ENCODE peak calls at places on chromosome 6, in seven cellular contexts. One of them, this sample, is unnamed.

GRCh38 chr6:168607272-168608112 is 166.5 kb downstream of the SMOC2 start:
- DNase-seq in SK-N-SH: no peak
- DNase-seq in H1: peak
- DNase-seq in GM12878: no peak
- DNase-seq in K562: no peak
- DNase-seq in HepG2: no peak
- DNase-seq in HCT116: no peak
- DNase-seq in this sample: no peak

GRCh38 chr6:93859964-93860363 is 440.6 kb upstream of the EPHA7 start:
- DNase-seq in SK-N-SH: no peak
- DNase-seq in H1: no peak
- DNase-seq in GM12878: no peak
- DNase-seq in K562: no peak
- DNase-seq in HepG2: no peak
- DNase-seq in HCT116: no peak
- DNase-seq in this sample: no peak

GRCh38 chr6:45474376-45474775 is 96.6 kb upstream of the SUPT3H start:
- DNase-seq in SK-N-SH: no peak
- DNase-seq in H1: no peak
- DNase-seq in GM12878: no peak
- DNase-seq in K562: no peak
- DNase-seq in HepG2: no peak
- DNase-seq in HCT116: no peak
- DNase-seq in this sample: no peak

GRCh38 chr6:125584468-125584939 is 164.9 kb upstream of the HEY2 start:
- DNase-seq in SK-N-SH: no peak
- DNase-seq in H1: peak
- DNase-seq in GM12878: no peak
- DNase-seq in K562: no peak
- DNase-seq in HepG2: no peak
- DNase-seq in HCT116: no peak
- DNase-seq in this sample: peak

GRCh38 chr6:118903134-118903533 is 9.2 kb downstream of the ASF1A start:
- DNase-seq in SK-N-SH: peak
- DNase-seq in H1: no peak
- DNase-seq in GM12878: no peak
- DNase-seq in K562: no peak
- DNase-seq in HepG2: no peak
- DNase-seq in HCT116: no peak
- DNase-seq in this sample: no peak

GRCh38 chr6:167826230-167827061 is at the start of gene AFDN:
- DNase-seq in SK-N-SH: peak
- DNase-seq in H1: peak
- DNase-seq in GM12878: no peak
- DNase-seq in K562: peak
- DNase-seq in HepG2: no peak
- DNase-seq in HCT116: no peak
- DNase-seq in this sample: peak

GRCh38 chr6:153727910-153728309 is 311.1 kb upstream of the OPRM1 start:
- DNase-seq in SK-N-SH: no peak
- DNase-seq in H1: no peak
- DNase-seq in GM12878: no peak
- DNase-seq in K562: no peak
- DNase-seq in HepG2: no peak
- DNase-seq in HCT116: no peak
- DNase-seq in this sample: no peak

GRCh38 chr6:85402922-85403321 is 47.0 kb upstream of the NT5E start:
- DNase-seq in SK-N-SH: no peak
- DNase-seq in H1: no peak
- DNase-seq in GM12878: no peak
- DNase-seq in K562: no peak
- DNase-seq in HepG2: no peak
- DNase-seq in HCT116: no peak
- DNase-seq in this sample: no peak

GRCh38 chr6:108446629-108447150 is 114.0 kb upstream of the FOXO3 start:
- DNase-seq in SK-N-SH: no peak
- DNase-seq in H1: no peak
- DNase-seq in GM12878: no peak
- DNase-seq in K562: peak
- DNase-seq in HepG2: no peak
- DNase-seq in HCT116: no peak
- DNase-seq in this sample: peak

DNA sequence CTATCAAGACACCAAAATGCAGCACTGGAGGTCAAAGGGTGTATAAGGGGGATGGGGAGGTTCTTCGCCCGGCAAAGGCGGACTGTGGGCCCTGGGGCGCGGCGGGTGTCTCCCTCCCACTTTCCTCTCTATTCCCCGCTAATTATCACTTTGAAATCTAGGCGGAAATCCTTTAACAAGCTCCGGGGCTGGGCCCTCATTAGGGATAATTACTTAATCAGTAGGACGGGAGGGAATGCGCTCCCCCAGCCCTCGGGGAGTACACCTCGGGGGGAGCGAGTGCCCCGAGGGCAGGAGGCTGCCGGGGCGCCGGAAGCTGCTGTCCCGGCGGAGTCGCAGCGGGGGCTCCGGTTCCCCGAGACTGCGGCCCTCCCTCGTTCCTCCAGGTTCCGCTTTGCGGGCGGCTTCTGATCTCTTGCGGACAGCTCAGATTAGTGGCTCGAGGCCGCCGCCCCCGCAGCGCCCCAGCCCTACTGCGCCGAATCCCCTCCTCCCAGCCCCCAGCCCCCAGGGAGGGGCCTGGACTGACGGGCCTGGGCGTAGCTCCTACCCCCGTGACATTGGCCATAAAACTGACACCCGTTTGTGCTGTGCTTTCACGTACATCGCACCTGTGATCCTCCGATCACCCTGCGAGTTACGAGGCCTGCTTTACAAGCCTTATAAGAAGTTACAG is 14.7 kb downstream of the MUCL3 start:
- DNase-seq in SK-N-SH: peak
- DNase-seq in H1: peak
- DNase-seq in GM12878: peak
- DNase-seq in K562: peak
- DNase-seq in HepG2: no peak
- DNase-seq in HCT116: no peak
- DNase-seq in this sample: no peak
- TF ChIP-seq JUND in SK-N-SH: no peak
- TF ChIP-seq JUND in H1: no peak
- TF ChIP-seq JUND in GM12878: no peak
- TF ChIP-seq JUND in K562: peak
- TF ChIP-seq JUND in HepG2: no peak
- TF ChIP-seq JUND in HCT116: no peak
- TF ChIP-seq JUND in this sample: no peak

GRCh38 chr6:169868458-169868857 is 117.0 kb downstream of the ERMARD start:
- DNase-seq in SK-N-SH: no peak
- DNase-seq in H1: peak
- DNase-seq in GM12878: no peak
- DNase-seq in K562: no peak
- DNase-seq in HepG2: no peak
- DNase-seq in HCT116: no peak
- DNase-seq in this sample: no peak
- TF ChIP-seq JUND in SK-N-SH: no peak
- TF ChIP-seq JUND in H1: no peak
- TF ChIP-seq JUND in GM12878: no peak
- TF ChIP-seq JUND in K562: no peak
- TF ChIP-seq JUND in HepG2: no peak
- TF ChIP-seq JUND in HCT116: no peak
- TF ChIP-seq JUND in this sample: no peak

GRCh38 chr6:43608310-43608763 is 20.7 kb downstream of the GTPBP2 start:
- DNase-seq in SK-N-SH: peak
- DNase-seq in H1: peak
- DNase-seq in GM12878: peak
- DNase-seq in K562: peak
- DNase-seq in HepG2: peak
- DNase-seq in HCT116: peak
- DNase-seq in this sample: peak
- TF ChIP-seq JUND in SK-N-SH: no peak
- TF ChIP-seq JUND in H1: no peak
- TF ChIP-seq JUND in GM12878: no peak
- TF ChIP-seq JUND in K562: no peak
- TF ChIP-seq JUND in HepG2: no peak
- TF ChIP-seq JUND in HCT116: no peak
- TF ChIP-seq JUND in this sample: no peak

GRCh38 chr6:36703982-36704381 is 6.4 kb downstream of the RAB44 start:
- DNase-seq in SK-N-SH: no peak
- DNase-seq in H1: no peak
- DNase-seq in GM12878: no peak
- DNase-seq in K562: no peak
- DNase-seq in HepG2: no peak
- DNase-seq in HCT116: no peak
- DNase-seq in this sample: no peak
- TF ChIP-seq JUND in SK-N-SH: no peak
- TF ChIP-seq JUND in H1: no peak
- TF ChIP-seq JUND in GM12878: no peak
- TF ChIP-seq JUND in K562: no peak
- TF ChIP-seq JUND in HepG2: no peak
- TF ChIP-seq JUND in HCT116: no peak
- TF ChIP-seq JUND in this sample: no peak

DNA sequence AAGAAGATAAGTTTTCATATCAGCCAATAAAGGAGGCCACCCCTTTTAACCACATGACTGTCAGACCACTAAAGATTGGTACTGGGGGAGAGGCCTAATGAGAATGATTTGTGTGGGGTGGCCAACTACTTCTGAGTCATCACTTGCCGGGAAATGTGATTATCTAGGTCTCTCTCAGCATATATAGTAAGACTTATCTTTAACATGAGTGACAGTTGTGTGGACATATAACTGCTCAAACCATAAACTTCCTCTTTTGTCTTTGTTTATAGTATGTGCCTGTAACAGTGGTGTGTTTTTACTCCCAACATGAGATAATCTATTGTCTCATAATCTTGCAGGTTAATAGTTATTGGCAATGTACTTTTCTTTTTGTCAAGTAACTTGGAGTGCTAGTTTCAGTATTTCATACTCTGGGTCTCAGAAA is 312.4 kb downstream of the CDKAL1 start:
- DNase-seq in SK-N-SH: no peak
- DNase-seq in H1: no peak
- DNase-seq in GM12878: peak
- DNase-seq in K562: peak
- DNase-seq in HepG2: no peak
- DNase-seq in HCT116: no peak
- DNase-seq in this sample: no peak
- TF ChIP-seq JUND in SK-N-SH: no peak
- TF ChIP-seq JUND in H1: no peak
- TF ChIP-seq JUND in GM12878: no peak
- TF ChIP-seq JUND in K562: peak
- TF ChIP-seq JUND in HepG2: no peak
- TF ChIP-seq JUND in HCT116: no peak
- TF ChIP-seq JUND in this sample: no peak

GRCh38 chr6:106106276-106107042 is 20.3 kb downstream of the PRDM1 start:
- DNase-seq in SK-N-SH: no peak
- DNase-seq in H1: no peak
- DNase-seq in GM12878: no peak
- DNase-seq in K562: no peak
- DNase-seq in HepG2: no peak
- DNase-seq in HCT116: no peak
- DNase-seq in this sample: no peak
- TF ChIP-seq JUND in SK-N-SH: no peak
- TF ChIP-seq JUND in H1: no peak
- TF ChIP-seq JUND in GM12878: no peak
- TF ChIP-seq JUND in K562: no peak
- TF ChIP-seq JUND in HepG2: no peak
- TF ChIP-seq JUND in HCT116: no peak
- TF ChIP-seq JUND in this sample: no peak

DNA sequence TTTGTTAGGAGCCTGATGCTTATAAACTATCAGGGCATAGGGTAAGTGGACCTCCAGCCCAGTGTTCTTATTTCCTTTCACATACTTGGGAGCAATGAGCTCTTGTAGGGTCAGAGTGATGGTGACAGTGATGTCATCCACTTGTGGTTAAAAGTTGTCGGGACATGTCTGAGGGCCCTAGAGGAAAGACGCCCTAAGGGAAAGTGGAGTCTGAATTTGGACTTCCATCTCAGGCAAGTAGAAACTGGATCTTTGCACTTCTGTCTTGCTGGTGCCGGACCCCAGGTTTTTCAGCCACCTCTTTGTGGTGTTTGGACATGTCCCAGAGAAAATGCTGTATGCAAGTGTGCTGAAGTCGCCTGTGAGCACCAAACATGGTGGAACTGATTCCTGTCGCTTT is 900.5 kb downstream of the C6orf118 start:
- DNase-seq in SK-N-SH: no peak
- DNase-seq in H1: no peak
- DNase-seq in GM12878: no peak
- DNase-seq in K562: no peak
- DNase-seq in HepG2: no peak
- DNase-seq in HCT116: no peak
- DNase-seq in this sample: no peak
- TF ChIP-seq JUND in SK-N-SH: no peak
- TF ChIP-seq JUND in H1: no peak
- TF ChIP-seq JUND in GM12878: no peak
- TF ChIP-seq JUND in K562: no peak
- TF ChIP-seq JUND in HepG2: no peak
- TF ChIP-seq JUND in HCT116: no peak
- TF ChIP-seq JUND in this sample: no peak

GRCh38 chr6:31249184-31249583 is 22.7 kb downstream of the HLA-C start:
- DNase-seq in SK-N-SH: no peak
- DNase-seq in H1: no peak
- DNase-seq in GM12878: no peak
- DNase-seq in K562: no peak
- DNase-seq in HepG2: no peak
- DNase-seq in HCT116: no peak
- DNase-seq in this sample: no peak

GRCh38 chr6:31243508-31243907 is 28.4 kb downstream of the HLA-C start:
- DNase-seq in SK-N-SH: no peak
- DNase-seq in H1: no peak
- DNase-seq in GM12878: no peak
- DNase-seq in K562: no peak
- DNase-seq in HepG2: no peak
- DNase-seq in HCT116: no peak
- DNase-seq in this sample: no peak

GRCh38 chr6:31247813-31248212 is 24.1 kb downstream of the HLA-C start:
- DNase-seq in SK-N-SH: no peak
- DNase-seq in H1: no peak
- DNase-seq in GM12878: no peak
- DNase-seq in K562: no peak
- DNase-seq in HepG2: no peak
- DNase-seq in HCT116: no peak
- DNase-seq in this sample: no peak

DNA sequence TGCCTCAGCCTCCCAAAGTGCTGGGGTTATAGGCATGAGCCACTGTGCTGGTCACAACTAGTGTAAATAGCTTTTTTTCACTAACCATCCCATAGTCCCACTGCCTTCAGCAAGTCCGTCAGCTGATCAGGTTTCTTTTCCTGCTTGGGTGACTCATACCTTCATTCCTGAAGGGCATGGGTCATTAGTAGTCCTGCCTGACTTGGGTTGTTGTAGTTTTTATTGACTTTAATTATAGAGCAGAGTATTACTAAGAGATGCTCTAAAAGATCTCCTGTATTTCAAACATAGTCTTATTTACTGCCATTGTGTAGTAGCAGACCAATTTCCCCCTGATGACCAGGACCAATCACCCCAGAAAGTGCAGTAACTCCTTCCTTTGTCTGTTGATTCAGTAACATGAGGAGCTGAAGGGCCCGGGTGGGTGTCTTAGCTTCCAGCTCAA is 25.8 kb downstream of the HLA-C start:
- DNase-seq in SK-N-SH: no peak
- DNase-seq in H1: no peak
- DNase-seq in GM12878: no peak
- DNase-seq in K562: no peak
- DNase-seq in HepG2: peak
- DNase-seq in HCT116: peak
- DNase-seq in this sample: peak
- TF ChIP-seq JUND in SK-N-SH: peak
- TF ChIP-seq JUND in H1: peak
- TF ChIP-seq JUND in GM12878: no peak
- TF ChIP-seq JUND in K562: peak
- TF ChIP-seq JUND in HepG2: no peak
- TF ChIP-seq JUND in HCT116: peak
- TF ChIP-seq JUND in this sample: peak